ENCODE peak calls at places on chromosome 2, in ten cellular contexts. L is germinal center; W is NCI-H146; C is iris pigment epithelial cell; B is AG08396; G is RWPE1; U is GM04504; I is B cell; Y is small intestine; N is stimulated activated CD8-positive, alpha-beta memory T cell treated with anti-CD3 and anti-CD28 coated beads, Interleukin-12 subunit alpha, Interleukin-12 subunit beta, amount 100 ng/mL, for 4 hours. S is an unnamed sample.

GRCh38 chr2:27638023-27638637 is 9.3 kb downstream of the GPN1 start:
- DNase-seq in U (no peak), W (no peak), B (peak), G (peak), N (no peak), Y (peak), I (no peak), C (peak), L (no peak), S (no peak)

GRCh38 chr2:45168731-45169338 is 159.6 kb upstream of the SIX2 start:
- DNase-seq in G (peak), I (peak), C (no peak), U (no peak), Y (no peak), B (no peak), N (no peak), L (peak), W (peak), S (peak)

GRCh38 chr2:8851811-8852560 is 14.6 kb upstream of the KIDINS220 start:
- DNase-seq in U (no peak), Y (no peak), W (no peak), B (no peak), G (no peak), I (no peak), C (no peak), N (no peak), L (no peak), S (no peak)

GRCh38 chr2:230161180-230161579 is 58.6 kb downstream of the SP110 start:
- DNase-seq in G (peak), U (peak), L (no peak), B (no peak), C (peak), I (no peak), N (no peak), Y (no peak), W (no peak), S (no peak)

GRCh38 chr2:118124293-118124891 is 36.1 kb downstream of the INSIG2 start:
- DNase-seq in N (no peak), L (peak), I (no peak), C (no peak), Y (no peak), B (no peak), G (no peak), W (no peak), U (no peak), S (no peak)

GRCh38 chr2:240060977-240061591 is 7.8 kb upstream of the OR6B3 start:
- DNase-seq in W (peak), U (peak), N (no peak), B (peak), G (peak), L (peak), I (peak), Y (peak), C (peak), S (no peak)

GRCh38 chr2:196166876-196167275 is 4.5 kb downstream of the STK17B start:
- DNase-seq in Y (peak), U (no peak), I (no peak), W (no peak), C (peak), B (peak), G (peak), L (no peak), N (no peak), S (no peak)

GRCh38 chr2:45904931-45905642 is 253.6 kb downstream of the PRKCE start:
- DNase-seq in C (no peak), N (no peak), W (peak), B (no peak), G (no peak), U (no peak), L (no peak), Y (no peak), I (no peak), S (no peak)

GRCh38 chr2:225894240-225894980 is 494.9 kb downstream of the NYAP2 start:
- DNase-seq in B (peak), C (peak), Y (no peak), I (no peak), N (no peak), W (no peak), U (peak), G (peak), L (no peak), S (no peak)

GRCh38 chr2:170155022-170155722 is 22.8 kb upstream of the MYO3B start:
- DNase-seq in B (peak), I (no peak), Y (no peak), N (no peak), W (no peak), C (peak), G (no peak), L (no peak), U (no peak), S (peak)

GRCh38 chr2:72972744-72973535 is 55.6 kb downstream of the EMX1 start:
- DNase-seq in U (no peak), I (no peak), C (no peak), N (no peak), G (no peak), B (no peak), W (no peak), L (no peak), Y (no peak), S (no peak)

GRCh38 chr2:226799976-226800940 is 638 bp upstream of the IRS1 start:
- DNase-seq in U (no peak), L (no peak), N (no peak), G (no peak), Y (peak), W (no peak), C (peak), I (peak), B (peak), S (peak)

GRCh38 chr2:10835052-10835970 is 22.7 kb upstream of the PDIA6 start:
- DNase-seq in I (peak), G (peak), N (peak), C (peak), Y (peak), B (peak), U (no peak), W (peak), L (peak), S (peak)

GRCh38 chr2:19911799-19912509 is 10.2 kb upstream of the TTC32 start:
- DNase-seq in U (peak), Y (no peak), L (no peak), G (peak), I (no peak), N (no peak), C (peak), B (peak), W (no peak), S (no peak)

GRCh38 chr2:227783404-227784138 is 30.1 kb upstream of the CCL20 start:
- DNase-seq in N (no peak), Y (peak), I (peak), W (no peak), L (peak), C (no peak), G (no peak), B (no peak), U (no peak), S (peak)

GRCh38 chr2:56113571-56113970 is 70.2 kb upstream of the CCDC85A start:
- DNase-seq in N (no peak), B (no peak), G (no peak), C (no peak), I (no peak), L (no peak), Y (no peak), W (peak), U (no peak), S (no peak)